ENCODE peak calls at places on chromosome 9, in six cellular contexts. P is activated naive CD8-positive, alpha-beta T cell treated with anti-CD3 and anti-CD28 coated beads for 36 hours; V is DMS153; G is mammary epithelial cell; T is CD8-positive, alpha-beta memory T cell; H is GM20000. N is an unnamed sample.

GRCh38 chr9:33852216-33852826 is 35.4 kb downstream of the UBE2R2 start:
- DNase-seq in G (peak), P (peak), H (peak), V (peak), T (peak), N (peak)

GRCh38 chr9:113593682-113594281 is 130.3 kb downstream of the RGS3 start:
- DNase-seq in V (no peak), H (peak), T (no peak), G (peak), P (no peak), N (peak)

GRCh38 chr9:134386951-134387831 is 60.9 kb downstream of the RXRA start:
- DNase-seq in T (no peak), H (no peak), V (no peak), G (no peak), P (no peak), N (no peak)

GRCh38 chr9:77575785-77576184 is 72.3 kb downstream of the GNA14 start:
- DNase-seq in G (peak), H (no peak), P (no peak), V (no peak), T (no peak), N (peak)

GRCh38 chr9:93091056-93091452 is 5.0 kb upstream of the CARD19 start:
- DNase-seq in T (no peak), H (no peak), G (no peak), P (no peak), V (no peak), N (peak)

GRCh38 chr9:98410185-98410697 is 154.8 kb upstream of the TBC1D2 start:
- DNase-seq in H (no peak), P (no peak), T (no peak), V (no peak), G (no peak), N (peak)

GRCh38 chr9:113513541-113513940 is 50.0 kb downstream of the RGS3 start:
- DNase-seq in V (no peak), P (no peak), G (no peak), H (no peak), T (no peak), N (no peak)

GRCh38 chr9:79611091-79611614 is 39.4 kb downstream of the TLE4 start:
- DNase-seq in P (no peak), T (no peak), H (peak), G (peak), V (no peak), N (peak)

GRCh38 chr9:10612649-10613398 is at the start of gene PTPRD:
- DNase-seq in T (no peak), V (peak), H (peak), G (peak), P (peak), N (peak)

GRCh38 chr9:7791364-7791763 is 8.2 kb downstream of the DMAC1 start:
- DNase-seq in H (no peak), G (no peak), T (no peak), V (no peak), P (no peak), N (no peak)

GRCh38 chr9:116365056-116365471 is 211.5 kb downstream of the PAPPA start:
- DNase-seq in T (no peak), P (no peak), G (peak), H (no peak), V (peak), N (peak)

GRCh38 chr9:86843182-86843581 is 104.1 kb downstream of the GAS1 start:
- DNase-seq in T (no peak), V (peak), P (no peak), G (peak), H (no peak), N (peak)

GRCh38 chr9:83511051-83511450 is 27.1 kb downstream of the FRMD3 start:
- DNase-seq in P (no peak), T (no peak), H (peak), V (no peak), G (peak), N (peak)

GRCh38 chr9:84997472-84997871 is 327.9 kb downstream of the NTRK2 start:
- DNase-seq in V (no peak), P (no peak), T (no peak), H (no peak), G (no peak), N (no peak)

GRCh38 chr9:107174441-107174840 is 108.6 kb upstream of the RAD23B start:
- DNase-seq in G (no peak), H (no peak), V (no peak), P (peak), T (no peak), N (peak)

GRCh38 chr9:123763910-123764588 is 165.9 kb downstream of the DENND1A start:
- DNase-seq in H (no peak), V (no peak), T (no peak), G (peak), P (no peak), N (peak)

GRCh38 chr9:122498883-122499288 is 11.7 kb upstream of the OR1J2 start:
- DNase-seq in P (no peak), T (peak), V (peak), G (peak), H (peak), N (peak)

GRCh38 chr9:20684865-20685696 is 1.0 kb downstream of the FOCAD start:
- DNase-seq in V (peak), T (no peak), G (peak), P (no peak), H (no peak), N (peak)

GRCh38 chr9:76215066-76215465 is 179.2 kb downstream of the RFK start:
- DNase-seq in V (no peak), H (no peak), G (peak), P (no peak), T (no peak), N (peak)

GRCh38 chr9:136311433-136312375 is 7.8 kb upstream of the CCDC187 start:
- DNase-seq in G (no peak), T (no peak), P (no peak), H (no peak), V (peak), N (peak)

GRCh38 chr9:96251451-96251850 is 50.5 kb downstream of the HSD17B3 start:
- DNase-seq in G (peak), V (no peak), T (no peak), P (no peak), H (no peak), N (peak)

GRCh38 chr9:137660144-137660543 is 41.3 kb downstream of the EHMT1 start:
- DNase-seq in H (no peak), G (no peak), V (no peak), P (no peak), T (no peak), N (no peak)

GRCh38 chr9:125884196-125884595 is 137.0 kb downstream of the PBX3 start:
- DNase-seq in H (no peak), P (no peak), T (no peak), V (no peak), G (no peak), N (no peak)

GRCh38 chr9:107933042-107933441 is 443.5 kb upstream of the KLF4 start:
- DNase-seq in H (no peak), P (no peak), V (no peak), G (peak), T (no peak), N (peak)

GRCh38 chr9:89687848-89688247 is 83.0 kb downstream of the GADD45G start:
- DNase-seq in H (no peak), P (no peak), G (no peak), T (no peak), V (no peak), N (no peak)

GRCh38 chr9:91199739-91200497 is 161.8 kb downstream of the AUH start:
- DNase-seq in V (no peak), P (no peak), G (no peak), T (no peak), H (no peak), N (no peak)

GRCh38 chr9:84139296-84140100 is 158.9 kb downstream of the RMI1 start:
- DNase-seq in G (peak), H (no peak), V (peak), P (no peak), T (no peak), N (peak)

GRCh38 chr9:136196465-136197371 is 8.2 kb downstream of the LHX3 start:
- DNase-seq in V (no peak), H (peak), P (no peak), T (no peak), G (no peak), N (no peak)

GRCh38 chr9:129889936-129890717 is 54.9 kb downstream of the USP20 start:
- DNase-seq in G (no peak), V (no peak), P (peak), H (peak), T (peak), N (no peak)

GRCh38 chr9:110797611-110798010 is 129.0 kb downstream of the MUSK start:
- DNase-seq in P (no peak), G (peak), V (no peak), H (no peak), T (no peak), N (peak)

GRCh38 chr9:120395374-120395773 is 184.6 kb downstream of the CDK5RAP2 start:
- DNase-seq in P (no peak), G (no peak), T (no peak), H (no peak), V (no peak), N (no peak)

GRCh38 chr9:113857875-113858274 is 18.2 kb upstream of the ZNF618 start:
- DNase-seq in P (no peak), T (no peak), V (no peak), H (no peak), G (no peak), N (no peak)

GRCh38 chr9:105901514-105902109 is 207.3 kb downstream of the TMEM38B start:
- DNase-seq in H (peak), V (peak), G (peak), P (no peak), T (no peak), N (peak)

GRCh38 chr9:84875193-84875592 is 205.7 kb downstream of the NTRK2 start:
- DNase-seq in G (no peak), V (no peak), T (no peak), H (no peak), P (no peak), N (no peak)

GRCh38 chr9:137611623-137612609 is 6.4 kb downstream of the ARRDC1 start:
- DNase-seq in G (peak), P (peak), T (no peak), H (no peak), V (peak), N (peak)